ENCODE peak calls at places on chromosomes 2 and 18, in six cellular contexts. X is dermis microvascular lymphatic vessel endothelial cell, L is GM23248, N is NCI-H2171 treated with DMSO at 0.1 percent for 48 hours, J is iPS-NIHi11, C is IMR-90. Y is an unnamed sample.

GRCh38 chr2:70861774-70862644 is 26.4 kb upstream of the CD207 start:
- DNase-seq in L (peak; percentile 83), X (peak; percentile 33), C (peak; percentile 62), N (peak; percentile 81), J (peak; percentile 90), Y (peak; percentile 90)

GRCh38 chr2:176115883-176116813 is at the start of gene HOXD10:
- DNase-seq in C (no peak), X (peak; percentile 93), J (peak; percentile 79), L (peak; percentile 92), N (no peak), Y (peak; percentile 85)

GRCh38 chr2:120642646-120643045 is 93.0 kb upstream of the GLI2 start:
- DNase-seq in X (no peak), L (no peak), N (no peak), C (no peak), J (no peak), Y (no peak)

GRCh38 chr18:39053569-39053968 is 1488.0 kb upstream of the CELF4 start:
- DNase-seq in X (no peak), N (no peak), L (no peak), C (no peak), J (no peak), Y (no peak)

GRCh38 chr2:73197579-73197978 is 4.8 kb upstream of the NOTO start:
- DNase-seq in C (no peak), J (no peak), N (no peak), L (no peak), X (no peak), Y (no peak)

GRCh38 chr2:142536964-142537363 is 340.5 kb upstream of the KYNU start:
- DNase-seq in C (no peak), L (no peak), N (no peak), J (no peak), X (no peak), Y (no peak)

GRCh38 chr2:202932425-202933138 is 20.5 kb downstream of the CARF start:
- DNase-seq in J (no peak), N (no peak), X (no peak), C (peak; percentile 75), L (peak; percentile 84), Y (no peak)

GRCh38 chr2:30403592-30404353 is 43.3 kb upstream of the LCLAT1 start:
- DNase-seq in N (no peak), J (no peak), X (no peak), C (no peak), L (no peak), Y (no peak)

GRCh38 chr2:48849770-48850169 is 94.2 kb upstream of the LHCGR start:
- DNase-seq in L (peak; percentile 82), X (no peak), N (no peak), C (peak; percentile 92), J (no peak), Y (no peak)

GRCh38 chr2:75547345-75548035 is 13.2 kb downstream of the EVA1A start:
- DNase-seq in C (peak; percentile 88), X (no peak), N (no peak), J (no peak), L (peak; percentile 61), Y (no peak)

GRCh38 chr2:174748948-174749347 is 15.3 kb downstream of the CHRNA1 start:
- DNase-seq in C (peak; percentile 50), X (peak; percentile 38), L (peak; percentile 66), N (peak; percentile 77), J (peak; percentile 83), Y (peak; percentile 78)

GRCh38 chr2:205868773-205869333 is 186.6 kb downstream of the NRP2 start:
- DNase-seq in N (no peak), J (no peak), C (peak; percentile 61), X (no peak), L (no peak), Y (no peak)

GRCh38 chr2:241818943-241819270 is 9.9 kb downstream of the NEU4 start:
- DNase-seq in L (no peak), J (no peak), C (no peak), N (no peak), X (no peak), Y (no peak)

Y was measured in nephron progenitor cell.